ENCODE peak calls at places on chromosomes 11 and 22, in six cellular contexts. G is HepG2, T is K562, V is A549, I is upper lobe of left lung, Y is GM12878. A is an unnamed sample. For H3K4me1, the result is how much of the 10 kb centered on the place peaks cover.

GRCh38 chr11:117907276-117908110 is 21.7 kb downstream of the TMPRSS13 start:
- ATAC-seq in G (no peak), T (peak), V (peak), I (peak), Y (peak), A (peak)

GRCh38 chr11:623999-624704 is 603 bp downstream of the CDHR5 start:
- ATAC-seq in G (peak), T (no peak), V (peak), I (peak), Y (no peak), A (no peak)

GRCh38 chr11:130612291-130612802 is 163.9 kb downstream of the ADAMTS15 start:
- ATAC-seq in G (no peak), T (no peak), V (peak), I (no peak), Y (no peak), A (no peak)

GRCh38 chr11:117180661-117181585 is 2.4 kb downstream of the SIDT2 start:
- ATAC-seq in G (peak), T (peak), V (peak), I (peak), Y (peak), A (peak)

GRCh38 chr11:104967493-104968364 is 645 bp downstream of the CASP4 start:
- ATAC-seq in G (no peak), T (no peak), V (no peak), I (no peak), Y (peak), A (peak)

GRCh38 chr11:2396471-2396870 is 4.1 kb upstream of the TSSC4 start:
- ATAC-seq in G (no peak), T (no peak), V (no peak), I (no peak), Y (no peak), A (no peak)

GRCh38 chr11:555500-556174 is 4.9 kb downstream of the LMNTD2 start:
- ATAC-seq in G (no peak), T (no peak), V (no peak), I (no peak), Y (no peak), A (no peak)

GRCh38 chr22:39946571-39947407 is 13.4 kb upstream of the TMA7B start:
- ATAC-seq in G (no peak), T (peak), V (no peak), I (no peak), Y (peak), A (no peak)

GRCh38 chr11:34624069-34624468 is 3.2 kb downstream of the EHF start:
- ATAC-seq in G (no peak), T (no peak), V (no peak), I (peak), Y (peak), A (no peak)

GRCh38 chr11:14793546-14793945 is 98.5 kb downstream of the CYP2R1 start:
- ATAC-seq in G (no peak), T (no peak), V (no peak), I (no peak), Y (no peak), A (no peak)

GRCh38 chr22:44192098-44192810 is 11.5 kb downstream of the PARVG start:
- ATAC-seq in G (peak), T (peak), V (peak), I (peak), Y (peak), A (no peak)

GRCh38 chr11:30329150-30329940 is 6.4 kb downstream of the ARL14EP start:
- ATAC-seq in G (no peak), T (no peak), V (no peak), I (no peak), Y (peak), A (no peak)

GRCh38 chr11:131511794-131512193 is 141.4 kb downstream of the NTM start:
- ATAC-seq in G (peak), T (peak), V (no peak), I (peak), Y (peak), A (no peak)

GRCh38 chr11:94153320-94153719 is 24.7 kb downstream of the PANX1 start:
- ATAC-seq in G (peak), T (no peak), V (no peak), I (no peak), Y (no peak), A (no peak)

GRCh38 chr22:49009359-49010063 is 818.2 kb downstream of the BRD1 start:
- ATAC-seq in G (no peak), T (no peak), V (no peak), I (no peak), Y (no peak), A (no peak)

GRCh38 chr11:110174645-110175310 is 81.6 kb downstream of the ZC3H12C start:
- ATAC-seq in G (peak), T (peak), V (peak), I (peak), Y (no peak), A (no peak)

GRCh38 chr11:128201801-128202200 is 385.6 kb downstream of the ETS1 start:
- ATAC-seq in G (no peak), T (no peak), V (no peak), I (no peak), Y (no peak), A (no peak)

GRCh38 chr11:13210424-13210823 is 67.2 kb upstream of the BMAL1 start:
- ATAC-seq in G (peak), T (peak), V (peak), I (no peak), Y (peak), A (peak)

GRCh38 chr11:124434699-124435098 is 10.0 kb upstream of the OR8B4 start:
- ATAC-seq in G (no peak), T (no peak), V (no peak), I (no peak), Y (no peak), A (no peak)

GRCh38 chr11:115157247-115157646 is 347.0 kb downstream of the CADM1 start:
- ATAC-seq in G (peak), T (no peak), V (no peak), I (no peak), Y (no peak), A (no peak)

GRCh38 chr11:120425527-120425926 is 86.0 kb upstream of the GRIK4 start:
- ATAC-seq in G (no peak), T (no peak), V (no peak), I (no peak), Y (peak), A (no peak)

GRCh38 chr11:119721129-119722120 is 7.6 kb downstream of the NECTIN1 start:
- ATAC-seq in G (peak), T (peak), V (peak), I (peak), Y (no peak), A (peak)

GRCh38 chr11:72238040-72238450 is 5.9 kb downstream of the PHOX2A start:
- ATAC-seq in G (peak), T (peak), V (peak), I (peak), Y (peak), A (peak)

GRCh38 chr11:12285811-12286222 is 91.6 kb upstream of the PARVA start:
- ATAC-seq in G (no peak), T (no peak), V (no peak), I (no peak), Y (no peak), A (no peak)

GRCh38 chr11:7583248-7583647 is 69.4 kb downstream of the PPFIBP2 start:
- ATAC-seq in G (no peak), T (no peak), V (no peak), I (no peak), Y (peak), A (no peak)

GRCh38 chr11:114213622-114214021 is 82.6 kb upstream of the NNMT start:
- ATAC-seq in G (no peak), T (no peak), V (no peak), I (no peak), Y (no peak), A (no peak)

GRCh38 chr11:76806608-76807205 is 23.6 kb downstream of the TSKU start:
- ATAC-seq in G (peak), T (peak), V (no peak), I (no peak), Y (no peak), A (no peak)

GRCh38 chr11:114080219-114080618 is 20.7 kb downstream of the ZBTB16 start:
- ATAC-seq in G (no peak), T (no peak), V (no peak), I (peak), Y (peak), A (peak)

GRCh38 chr11:126305699-126306098 is 1.8 kb downstream of the DCPS start:
- ATAC-seq in G (no peak), T (no peak), V (no peak), I (no peak), Y (peak), A (no peak)

GRCh38 chr22:45172872-45173585 is 9.3 kb downstream of the NUP50 start:
- ATAC-seq in G (no peak), T (no peak), V (no peak), I (no peak), Y (no peak), A (no peak)

GRCh38 chr22:27833803-27834202 is 32.2 kb upstream of the MN1 start:
- ATAC-seq in G (no peak), T (no peak), V (no peak), I (no peak), Y (no peak), A (no peak)

GRCh38 chr11:95152878-95153856 is 63.5 kb downstream of the ENDOD1 start:
- ATAC-seq in G (no peak), T (peak), V (no peak), I (no peak), Y (peak), A (no peak)

GRCh38 chr22:30020511-30020910 is 59.8 kb upstream of the HORMAD2 start:
- ATAC-seq in G (no peak), T (no peak), V (no peak), I (no peak), Y (no peak), A (no peak)
- H3K4me1 ChIP-seq in G (under half), T (under half), V (under half), I (under half), Y (under half), A (under half)

DNA sequence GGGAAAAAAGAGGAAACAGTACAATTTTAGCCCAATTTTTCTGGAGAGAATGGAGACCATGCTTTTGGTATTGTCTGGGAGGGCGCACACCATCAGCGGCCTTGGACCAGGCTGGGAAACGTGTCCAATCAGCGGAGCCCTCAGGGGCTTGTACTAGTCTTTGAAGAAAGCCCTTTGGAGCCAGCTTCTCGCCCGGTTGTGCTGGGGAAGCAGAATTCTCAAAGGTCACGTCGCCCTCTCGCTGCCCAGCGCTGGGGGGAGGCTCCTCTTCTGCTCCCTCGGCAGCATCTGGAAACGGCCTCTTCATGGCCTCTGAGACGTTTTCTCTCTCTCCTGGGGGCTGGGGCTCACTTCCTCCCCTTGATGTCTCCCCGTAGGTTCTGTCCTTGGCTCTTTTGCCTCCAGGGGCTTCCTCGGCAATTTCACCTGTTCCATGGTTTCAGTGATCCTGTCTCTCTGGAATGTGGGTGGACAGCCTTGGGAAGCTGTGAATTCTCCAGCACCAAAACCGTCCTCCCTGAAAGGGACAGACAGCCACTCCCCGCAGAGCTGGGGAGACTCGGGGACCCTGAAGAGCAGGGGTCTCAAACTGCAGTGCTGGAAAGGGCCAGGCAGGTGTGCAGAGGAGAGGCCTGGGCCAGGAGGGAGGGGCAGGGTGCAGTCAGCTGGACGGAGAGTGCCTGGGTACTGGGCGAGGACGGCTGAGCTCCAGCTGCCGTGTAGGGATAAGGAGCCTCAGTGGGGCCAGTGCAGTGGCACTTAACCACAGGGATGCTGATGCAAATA is 80.2 kb downstream of the RPS6KA4 start:
- ATAC-seq in G (no peak), T (no peak), V (no peak), I (peak), Y (no peak), A (no peak)
- H3K27ac ChIP-seq in G (no peak), T (no peak), V (no peak), I (no peak), Y (no peak), A (no peak)

GRCh38 chr11:70727021-70727420 is 328.7 kb downstream of the CTTN start:
- ATAC-seq in G (no peak), T (no peak), V (no peak), I (no peak), Y (no peak), A (no peak)
- TF ChIP-seq EP300 in G (no peak), T (no peak), V (no peak), I (no peak), Y (no peak), A (no peak)

GRCh38 chr11:63870351-63871197 is 31.7 kb downstream of the MARK2 start:
- ATAC-seq in G (no peak), T (no peak), V (no peak), I (no peak), Y (peak), A (no peak)
- H3K4me1 ChIP-seq in G (under half), T (under half), V (half or more), I (half or more), Y (half or more), A (half or more)

GRCh38 chr11:9639985-9640384 is 23.9 kb upstream of the SWAP70 start:
- ATAC-seq in G (no peak), T (no peak), V (no peak), I (peak), Y (no peak), A (peak)
- H3K27ac ChIP-seq in G (no peak), T (no peak), V (no peak), I (peak), Y (no peak), A (no peak)

GRCh38 chr11:31369348-31370329 is at the start of the genes DCDC1 and DNAJC24:
- ATAC-seq in G (peak), T (peak), V (peak), I (peak), Y (peak), A (peak)
- TF ChIP-seq EP300 in G (peak), T (no peak), V (no peak), I (no peak), Y (no peak), A (no peak)

GRCh38 chr11:68838572-68838964 is 3.1 kb downstream of the CPT1A start:
- ATAC-seq in G (peak), T (no peak), V (no peak), I (no peak), Y (no peak), A (no peak)
- H3K4me1 ChIP-seq in G (half or more), T (under half), V (under half), I (half or more), Y (under half), A (under half)